ENCODE peak calls at places on chromosomes 4 and X, in five cellular contexts. R is H54, Z is sigmoid colon, U is GM12891, K is right lobe of liver. G is an unnamed sample.

GRCh38 chr4:124948976-124949597 is 236.6 kb upstream of the ANKRD50 start:
- DNase-seq in K (no peak), R (no peak), Z (no peak), U (no peak), G (peak)

GRCh38 chrX:54978448-54978847 is 15.5 kb downstream of the PFKFB1 start:
- DNase-seq in R (no peak), K (no peak), U (no peak), Z (no peak), G (no peak)

GRCh38 chr4:113145519-113146291 is 96.3 kb downstream of the ANK2 start:
- DNase-seq in Z (no peak), R (no peak), U (no peak), K (no peak), G (no peak)

GRCh38 chr4:63524764-63525163 is 884.5 kb downstream of the TECRL start:
- DNase-seq in K (no peak), U (no peak), R (no peak), Z (no peak), G (no peak)

GRCh38 chrX:8864151-8864550 is 63.0 kb upstream of the FAM9A start:
- DNase-seq in Z (no peak), U (no peak), R (no peak), K (no peak), G (no peak)

GRCh38 chr4:154164931-154165839 is 326.4 kb downstream of the DCHS2 start:
- DNase-seq in Z (no peak), U (no peak), K (no peak), R (no peak), G (no peak)

GRCh38 chrX:14616301-14616700 is 87.0 kb downstream of the GLRA2 start:
- DNase-seq in R (no peak), U (no peak), Z (no peak), K (no peak), G (no peak)

GRCh38 chrX:153974726-153975286 is 2.3 kb downstream of the TMEM187 start:
- DNase-seq in U (no peak), K (no peak), Z (no peak), R (no peak), G (no peak)

GRCh38 chr4:81509822-81510221 is 38.1 kb upstream of the RASGEF1B start:
- DNase-seq in Z (no peak), K (no peak), U (no peak), R (no peak), G (no peak)

GRCh38 chr4:113540859-113541258 is 220.7 kb downstream of the CAMK2D start:
- DNase-seq in R (no peak), U (no peak), K (no peak), Z (no peak), G (no peak)

GRCh38 chr4:185914583-185915199 is 102.7 kb upstream of the SORBS2 start:
- DNase-seq in R (no peak), U (no peak), K (no peak), Z (no peak), G (no peak)

GRCh38 chr4:101205878-101206277 is 141.4 kb downstream of the PPP3CA start:
- DNase-seq in K (no peak), Z (no peak), U (no peak), R (no peak), G (no peak)

GRCh38 chrX:38276089-38276488 is 51.2 kb downstream of the RPGR start:
- DNase-seq in R (no peak), K (no peak), Z (no peak), U (no peak), G (no peak)

GRCh38 chrX:3191821-3192220 is 150.6 kb downstream of the ARSF start:
- DNase-seq in R (no peak), U (no peak), K (no peak), Z (no peak), G (no peak)

GRCh38 chr4:125714845-125715244 is 400.1 kb downstream of the FAT4 start:
- DNase-seq in U (no peak), Z (no peak), R (no peak), K (no peak), G (no peak)

GRCh38 chr4:156378053-156378665 is 424.5 kb upstream of the CTSO start:
- DNase-seq in K (no peak), R (no peak), U (peak), Z (no peak), G (no peak)

GRCh38 chr4:150699599-150699998 is 117.6 kb downstream of the MAB21L2 start:
- DNase-seq in Z (no peak), K (no peak), R (no peak), U (no peak), G (no peak)

GRCh38 chrX:2696698-2697215 is 5.7 kb downstream of the CD99 start:
- DNase-seq in K (no peak), Z (no peak), U (peak), R (no peak), G (no peak)

DNA sequence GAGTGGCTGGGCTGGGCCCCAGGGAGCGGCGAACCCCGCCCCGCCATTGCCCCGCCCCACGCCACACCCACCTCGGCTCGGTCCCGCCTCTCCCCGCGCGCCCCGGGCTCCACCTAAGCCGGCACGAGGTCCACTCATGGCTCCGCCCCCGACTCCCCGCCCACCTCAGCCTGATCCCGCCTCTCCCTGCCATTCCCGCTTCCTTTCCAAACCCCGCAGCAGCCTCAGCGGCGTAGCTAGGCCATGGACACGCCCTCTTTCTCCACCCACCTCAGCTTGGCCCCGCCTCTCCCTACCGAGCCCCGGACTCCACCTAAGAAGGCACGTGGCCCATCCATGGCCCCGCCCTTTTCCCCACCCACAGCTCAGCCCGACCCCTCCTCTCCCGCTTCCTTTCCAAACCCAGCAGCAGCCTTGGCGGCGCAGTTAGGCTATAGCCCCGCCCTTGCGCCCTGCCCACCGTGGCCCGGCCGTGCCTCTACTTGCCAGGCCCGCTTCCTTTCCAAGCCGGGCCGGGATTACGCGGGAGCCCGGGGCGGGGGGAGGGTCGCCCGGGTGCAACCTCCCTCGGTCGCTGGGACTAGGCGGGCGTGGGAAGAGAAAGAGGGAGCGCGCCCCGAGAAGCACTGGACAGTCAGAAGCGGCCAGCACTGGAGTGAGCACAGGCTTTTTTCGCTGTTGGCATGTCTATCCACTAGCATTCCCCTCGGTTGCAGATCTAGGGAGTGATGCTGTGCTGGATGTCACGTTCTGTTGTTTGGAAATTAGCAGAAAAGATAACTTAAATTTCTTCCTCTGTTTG is at the start of gene RELL1:
- DNase-seq in K (peak), U (peak), Z (peak), R (peak), G (peak)
- TF ChIP-seq POLR2A in K (peak), U (no peak), Z (no peak), R (peak), G (no peak)

GRCh38 chrX:119423631-119424030 is 24.5 kb downstream of the SLC25A43 start:
- DNase-seq in U (no peak), K (no peak), R (no peak), Z (no peak), G (no peak)
- TF ChIP-seq POLR2A in U (no peak), K (no peak), R (no peak), Z (no peak), G (no peak)

DNA sequence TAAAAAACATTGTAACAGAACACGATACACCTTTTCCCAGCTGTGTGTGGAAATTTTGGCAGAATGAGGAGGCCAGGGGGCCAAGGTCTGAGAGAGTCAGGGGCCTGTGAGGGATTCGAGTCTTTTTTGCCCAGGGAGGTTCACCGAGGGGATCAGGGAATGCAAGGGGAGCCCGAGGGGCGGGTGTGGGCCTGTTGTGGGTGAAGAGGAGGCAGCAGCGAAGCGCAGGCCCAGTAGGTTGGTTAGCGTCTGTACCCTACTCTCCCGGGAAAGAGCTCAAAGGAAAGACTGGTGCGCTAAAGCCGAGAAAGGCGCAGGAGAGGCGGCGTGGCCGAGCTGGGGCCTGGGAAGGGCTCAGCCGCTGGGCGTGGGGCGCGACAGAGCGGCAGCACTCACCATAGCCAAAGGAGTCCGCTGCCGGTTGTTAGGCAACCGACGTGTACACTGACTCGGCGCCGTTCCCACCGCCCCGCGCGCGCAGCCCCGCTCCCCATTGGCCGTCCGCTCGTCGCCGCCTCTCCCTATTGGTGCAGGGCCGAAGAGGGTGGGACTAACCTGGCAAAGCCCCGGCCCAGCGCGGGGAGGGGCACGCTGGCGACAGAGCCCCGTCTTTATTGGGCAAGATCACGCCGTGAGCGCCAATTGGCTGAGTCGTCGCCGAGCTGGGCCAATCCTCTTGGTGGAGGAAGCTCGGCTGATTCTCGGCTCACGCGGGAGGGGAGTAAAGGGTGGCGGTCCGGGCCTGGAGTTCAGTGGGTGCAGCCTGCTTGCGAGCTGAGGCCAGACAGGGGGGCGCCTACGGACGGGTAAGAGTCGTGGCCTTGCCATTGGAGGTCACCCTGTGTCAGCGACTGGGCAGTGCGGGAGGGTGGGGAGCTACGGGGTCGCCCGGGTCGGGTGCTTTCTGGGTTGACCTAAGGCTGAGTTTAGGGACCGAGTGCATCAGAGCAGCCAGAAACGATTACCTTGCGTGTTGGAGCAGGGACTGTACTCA is at the start of the genes CETN2 and NSDHL:
- DNase-seq in Z (peak), U (peak), R (peak), K (peak), G (peak)
- TF ChIP-seq POLR2A in Z (no peak), U (peak), R (peak), K (peak), G (no peak)

GRCh38 chrX:47233333-47234113 is 714 bp downstream of the USP11 start:
- DNase-seq in R (peak), K (peak), U (peak), Z (peak), G (peak)

GRCh38 chrX:47234583-47234982 is 1.8 kb downstream of the USP11 start:
- DNase-seq in K (no peak), R (no peak), Z (no peak), U (no peak), G (no peak)

GRCh38 chrX:47232197-47232802 is 509 bp upstream of the USP11 start:
- DNase-seq in Z (no peak), U (no peak), K (peak), R (no peak), G (no peak)

GRCh38 chrX:47231167-47231566 is 1.6 kb upstream of the USP11 start:
- DNase-seq in U (no peak), R (no peak), Z (peak), K (no peak), G (no peak)

DNA sequence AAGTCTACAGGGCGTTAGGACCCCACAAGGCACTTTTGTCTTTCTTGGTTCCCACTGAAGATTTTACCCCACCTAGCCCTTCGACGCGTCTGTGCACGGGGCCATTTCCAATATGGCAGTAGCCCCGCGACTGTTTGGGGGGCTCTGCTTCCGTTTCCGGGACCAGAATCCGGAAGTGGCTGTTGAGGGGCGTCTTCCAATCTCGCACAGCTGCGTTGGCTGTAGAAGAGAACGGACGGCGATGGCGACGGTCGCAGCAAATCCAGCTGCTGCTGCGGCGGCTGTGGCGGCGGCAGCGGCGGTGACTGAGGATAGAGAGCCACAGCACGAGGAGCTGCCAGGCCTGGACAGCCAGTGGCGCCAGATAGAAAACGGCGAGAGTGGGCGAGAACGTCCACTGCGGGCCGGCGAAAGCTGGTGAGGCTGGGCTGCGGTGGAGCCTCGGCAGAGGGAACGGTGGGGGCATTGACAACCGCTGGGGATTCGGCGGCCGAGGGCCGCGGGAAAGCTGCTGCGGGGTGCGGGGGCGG is at the start of gene USP11:
- DNase-seq in U (peak), K (no peak), Z (peak), R (no peak), G (peak)
- TF ChIP-seq POLR2A in U (no peak), K (peak), Z (peak), R (peak), G (no peak)